ENCODE peak calls at places on chromosomes 12 and 14, in seven cellular contexts. D is H1, O is H9, R is mesendoderm, F is IMR-90, A is neuronal stem cell, B is trophoblast cell. Z is an unnamed sample.

GRCh38 chr12:107134558-107134957 is 41.2 kb upstream of the CRY1 start:
- DNase-seq in D (peak; percentile 47), O (peak; percentile 84), R (peak; percentile 95), F (no peak), A (no peak), B (peak; percentile 7), Z (no peak)

GRCh38 chr14:59087711-59088110 is 100.8 kb upstream of the DAAM1 start:
- DNase-seq in D (no peak), O (no peak), R (no peak), F (no peak), A (no peak), B (no peak), Z (peak; percentile 27)

GRCh38 chr14:29846339-29847129 is 81.1 kb downstream of the PRKD1 start:
- DNase-seq in D (no peak), O (no peak), R (no peak), F (peak; percentile 69), A (no peak), B (no peak), Z (no peak)

GRCh38 chr12:70106347-70106746 is 136.9 kb upstream of the CNOT2 start:
- DNase-seq in D (no peak), O (no peak), R (no peak), F (no peak), A (no peak), B (no peak), Z (no peak)

GRCh38 chr14:37116933-37117844 is 55.2 kb downstream of the SLC25A21 start:
- DNase-seq in D (no peak), O (no peak), R (peak; percentile 34), F (peak; percentile 60), A (no peak), B (peak; percentile 18), Z (peak; percentile 44)

GRCh38 chr12:52171950-52172512 is 19.8 kb downstream of the KRT80 start:
- DNase-seq in D (no peak), O (peak; percentile 91), R (peak; percentile 76), F (peak; percentile 68), A (no peak), B (peak; percentile 75), Z (no peak)

GRCh38 chr12:11652351-11653040 is 3.0 kb downstream of the ETV6 start:
- DNase-seq in D (no peak), O (no peak), R (no peak), F (peak; percentile 67), A (no peak), B (peak; percentile 33), Z (peak; percentile 85)

GRCh38 chr12:132475304-132476037 is 14.5 kb upstream of the FBRSL1 start:
- DNase-seq in D (no peak), O (no peak), R (no peak), F (no peak), A (no peak), B (peak; percentile 68), Z (no peak)

GRCh38 chr12:61138381-61138759 is 1121.8 kb upstream of the USP15 start:
- DNase-seq in D (no peak), O (no peak), R (no peak), F (no peak), A (no peak), B (no peak), Z (no peak)

GRCh38 chr14:104545151-104545931 is 34.2 kb upstream of the C14orf180 start:
- DNase-seq in D (no peak), O (peak; percentile 26), R (no peak), F (no peak), A (no peak), B (no peak), Z (no peak)

GRCh38 chr12:62933871-62934798 is 815 bp downstream of the PPM1H start:
- DNase-seq in D (no peak), O (peak; percentile 67), R (peak; percentile 65), F (peak; percentile 4), A (peak; percentile 29), B (peak; percentile 57), Z (peak; percentile 41)

GRCh38 chr14:44914849-44915248 is 46.9 kb downstream of the KLHL28 start:
- DNase-seq in D (no peak), O (peak; percentile 42), R (peak; percentile 75), F (peak; percentile 12), A (no peak), B (no peak), Z (no peak)

GRCh38 chr12:132429122-132429931 is 60.6 kb upstream of the FBRSL1 start:
- DNase-seq in D (no peak), O (peak; percentile 69), R (peak; percentile 64), F (no peak), A (no peak), B (no peak), Z (no peak)

GRCh38 chr14:70665448-70666363 is 24.0 kb downstream of the TTC9 start:
- DNase-seq in D (no peak), O (no peak), R (peak; percentile 96), F (no peak), A (no peak), B (peak; percentile 98), Z (no peak)

GRCh38 chr12:130573235-130573634 is 142.9 kb downstream of the RIMBP2 start:
- DNase-seq in D (no peak), O (no peak), R (no peak), F (no peak), A (no peak), B (no peak), Z (no peak)

GRCh38 chr12:75389706-75390105 is 1.2 kb upstream of the GLIPR1L2 start:
- DNase-seq in D (no peak), O (no peak), R (no peak), F (no peak), A (no peak), B (no peak), Z (peak; percentile 26)

GRCh38 chr14:97276573-97276972 is 479.4 kb downstream of the VRK1 start:
- DNase-seq in D (no peak), O (no peak), R (no peak), F (no peak), A (no peak), B (no peak), Z (no peak)

GRCh38 chr12:114834621-114835020 is 150.6 kb upstream of the TBX3 start:
- DNase-seq in D (no peak), O (peak; percentile 41), R (peak; percentile 94), F (peak; percentile 46), A (no peak), B (peak; percentile 11), Z (peak; percentile 41)

GRCh38 chr14:80477388-80478160 is 266.3 kb upstream of the DIO2 start:
- DNase-seq in D (no peak), O (no peak), R (no peak), F (peak; percentile 71), A (no peak), B (no peak), Z (no peak)

GRCh38 chr14:95510804-95511203 is 5.6 kb downstream of the SYNE3 start:
- DNase-seq in D (no peak), O (no peak), R (peak; percentile 37), F (no peak), A (no peak), B (peak; percentile 65), Z (no peak)

GRCh38 chr14:77181603-77182437 is at the start of gene TMEM63C:
- DNase-seq in D (peak; percentile 95), O (peak; percentile 99), R (peak; percentile 98), F (no peak), A (peak; percentile 85), B (peak; percentile 8), Z (no peak)

GRCh38 chr14:53375573-53375972 is 222.4 kb upstream of the DDHD1 start:
- DNase-seq in D (no peak), O (no peak), R (no peak), F (no peak), A (no peak), B (no peak), Z (no peak)

GRCh38 chr12:16844875-16845274 is 238.9 kb upstream of the LMO3 start:
- DNase-seq in D (peak; percentile 15), O (peak; percentile 65), R (peak; percentile 65), F (no peak), A (no peak), B (no peak), Z (no peak)

GRCh38 chr14:68403191-68403781 is 389.6 kb downstream of the ZFP36L1 start:
- DNase-seq in D (no peak), O (no peak), R (no peak), F (no peak), A (no peak), B (peak; percentile 96), Z (no peak)
- H3K9ac ChIP-seq in D (no peak overlapping the region), O (no peak overlapping the region), R (no peak overlapping the region), F (no peak overlapping the region), A (no peak overlapping the region), B (no peak overlapping the region), Z (peak overlapping the region; percentile 39)

GRCh38 chr14:64663174-64663573 is 41.0 kb upstream of the PLEKHG3 start:
- DNase-seq in D (no peak), O (no peak), R (peak; percentile 28), F (peak; percentile 30), A (no peak), B (no peak), Z (no peak)

GRCh38 chr14:64656986-64657385 is 47.2 kb upstream of the PLEKHG3 start:
- DNase-seq in D (no peak), O (no peak), R (no peak), F (no peak), A (no peak), B (peak; percentile 25), Z (no peak)

GRCh38 chr14:64654931-64655330 is 49.3 kb upstream of the PLEKHG3 start:
- DNase-seq in D (no peak), O (no peak), R (peak; percentile 16), F (no peak), A (no peak), B (peak; percentile 49), Z (peak; percentile 93)

GRCh38 chr14:64658201-64658600 is 46.0 kb upstream of the PLEKHG3 start:
- DNase-seq in D (no peak), O (no peak), R (no peak), F (no peak), A (no peak), B (no peak), Z (no peak)

GRCh38 chr14:64659366-64659765 is 44.9 kb upstream of the PLEKHG3 start:
- DNase-seq in D (no peak), O (no peak), R (no peak), F (no peak), A (no peak), B (peak; percentile 48), Z (peak; percentile 43)
- H2BK120ac ChIP-seq in D (no peak overlapping the region), O (no peak overlapping the region), R (no peak overlapping the region), F (no peak overlapping the region), A (no peak overlapping the region), B (no peak overlapping the region), Z (no peak overlapping the region)

GRCh38 chr12:3720772-3721171 is 32.1 kb downstream of the CRACR2A start:
- DNase-seq in D (no peak), O (no peak), R (no peak), F (no peak), A (no peak), B (no peak), Z (no peak)
- H3K9ac ChIP-seq in D (no peak overlapping the region), O (no peak overlapping the region), R (no peak overlapping the region), F (no peak overlapping the region), A (no peak overlapping the region), B (no peak overlapping the region), Z (no peak overlapping the region)

DNA sequence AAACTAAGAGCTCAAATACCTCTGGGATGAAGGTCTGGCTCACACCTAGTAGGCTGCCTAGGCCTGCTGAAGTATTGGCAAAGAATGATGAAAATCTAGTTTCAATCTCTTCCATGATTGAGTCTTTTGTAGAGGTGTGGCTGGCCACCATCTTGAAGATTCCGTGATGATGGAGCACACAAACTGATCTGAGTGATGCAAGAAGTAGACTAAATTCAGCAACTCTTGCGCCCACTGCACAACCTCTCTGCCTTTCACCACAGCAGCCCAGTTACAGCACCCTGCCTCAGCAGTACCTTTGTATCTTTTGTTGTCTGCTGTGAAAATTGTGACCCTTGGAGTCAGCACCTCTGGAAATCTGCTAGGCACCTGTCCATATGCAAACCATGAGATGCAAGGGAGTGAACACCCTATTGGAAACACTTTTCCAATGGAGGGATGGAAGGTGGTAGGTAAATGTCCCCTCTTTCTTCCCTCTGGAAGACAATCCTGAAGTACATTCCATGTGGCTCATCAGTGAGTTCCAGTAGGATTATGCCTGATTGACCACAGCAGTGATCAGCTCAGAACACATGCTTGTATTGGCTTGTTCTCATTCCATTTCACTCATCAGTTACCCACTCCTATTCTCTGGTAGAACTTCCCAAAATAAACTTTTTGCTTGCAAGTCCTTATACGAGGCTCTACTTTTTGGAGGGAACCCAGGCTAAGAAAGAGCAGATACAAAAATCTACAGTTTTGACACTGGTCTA is 58.6 kb downstream of the BTBD7 start:
- DNase-seq in D (no peak), O (no peak), R (no peak), F (no peak), A (no peak), B (no peak), Z (no peak)
- H2BK120ac ChIP-seq in D (no peak overlapping the region), O (no peak overlapping the region), R (no peak overlapping the region), F (no peak overlapping the region), A (no peak overlapping the region), B (no peak overlapping the region), Z (no peak overlapping the region)